ENCODE peak calls at places on chromosomes 7 and 10, in eight cellular contexts. G, A, O, I, C, F, S and X are unnamed samples.

GRCh38 chr10:16521311-16522016 is at the start of gene C1QL3:
- DNase-seq in I (no peak), O (no peak), S (peak; percentile 22), G (no peak), A (peak; percentile 41), C (no peak), F (peak; percentile 79), X (no peak)

GRCh38 chr10:43734716-43735115 is 86.0 kb upstream of the ZNF32 start:
- DNase-seq in S (no peak), G (no peak), C (no peak), O (no peak), F (no peak), A (no peak), I (no peak), X (no peak)

GRCh38 chr7:19079066-19079465 is 38.4 kb downstream of the TWIST1 start:
- DNase-seq in C (no peak), A (no peak), S (no peak), I (no peak), G (no peak), O (no peak), F (no peak), X (no peak)

GRCh38 chr10:23314835-23315239 is 29.8 kb downstream of the C10orf67 start:
- DNase-seq in I (peak; percentile 72), G (no peak), C (peak; percentile 33), S (peak; percentile 57), F (peak; percentile 83), A (peak; percentile 53), O (peak; percentile 58), X (no peak)

GRCh38 chr10:60083039-60083344 is 176.6 kb upstream of the CCDC6 start:
- DNase-seq in I (no peak), C (no peak), G (no peak), O (no peak), F (no peak), A (no peak), S (no peak), X (no peak)

GRCh38 chr7:12221414-12221813 is 10.3 kb downstream of the TMEM106B start:
- DNase-seq in O (no peak), C (no peak), F (no peak), I (no peak), S (no peak), A (no peak), G (no peak), X (no peak)

GRCh38 chr7:157519246-157519645 is 182.4 kb downstream of the DNAJB6 start:
- DNase-seq in I (no peak), C (no peak), S (no peak), F (no peak), O (peak; percentile 5), A (no peak), G (no peak), X (no peak)

GRCh38 chr10:105549731-105550130 is 908.6 kb downstream of the SORCS3 start:
- DNase-seq in I (no peak), S (no peak), O (no peak), F (no peak), A (no peak), C (no peak), G (no peak), X (no peak)

GRCh38 chr7:47601881-47602249 is 20.0 kb upstream of the TNS3 start:
- DNase-seq in I (no peak), F (no peak), G (no peak), A (no peak), C (no peak), S (no peak), O (no peak), X (no peak)

GRCh38 chr10:75654171-75654772 is 222.8 kb downstream of the LRMDA start:
- DNase-seq in I (no peak), A (no peak), G (no peak), F (no peak), C (no peak), S (no peak), O (no peak), X (no peak)

GRCh38 chr7:31078363-31078990 is 26.4 kb downstream of the ADCYAP1R1 start:
- DNase-seq in S (no peak), G (no peak), A (no peak), C (no peak), O (no peak), I (no peak), F (no peak), X (no peak)